ENCODE peak calls at places on chromosomes 13 and 19, in four cellular contexts. V is HS-5, O is trophoblast cell, M is left cardiac atrium. Y is an unnamed sample.

GRCh38 chr19:33295621-33296472 is 6.5 kb downstream of the CEBPA start:
- DNase-seq in V (no peak), O (no peak), M (no peak), Y (no peak)

GRCh38 chr19:45440873-45441654 is 17.3 kb upstream of the ERCC1 start:
- DNase-seq in V (no peak), O (peak), M (no peak), Y (peak)

GRCh38 chr19:47719047-47719885 is 6.0 kb downstream of the EHD2 start:
- DNase-seq in V (peak), O (no peak), M (peak), Y (peak)

GRCh38 chr13:29591310-29591709 is 4.2 kb downstream of the SLC7A1 start:
- DNase-seq in V (no peak), O (no peak), M (no peak), Y (peak)

GRCh38 chr13:108268713-108269112 is 805 bp upstream of the TNFSF13B start:
- DNase-seq in V (no peak), O (no peak), M (no peak), Y (no peak)

GRCh38 chr13:110216403-110217041 is 90.4 kb downstream of the COL4A1 start:
- DNase-seq in V (no peak), O (no peak), M (peak), Y (peak)

GRCh38 chr19:56162258-56162657 is 13.6 kb upstream of the GALP start:
- DNase-seq in V (no peak), O (no peak), M (no peak), Y (peak)

GRCh38 chr13:90868321-90868920 is 479.1 kb upstream of the MIR17HG start:
- DNase-seq in V (no peak), O (no peak), M (no peak), Y (no peak)

GRCh38 chr19:54462713-54463530 is 656 bp downstream of the LENG9 start:
- DNase-seq in V (no peak), O (peak), M (peak), Y (peak)

GRCh38 chr13:74145249-74145970 is 11.2 kb upstream of the KLF12 start:
- DNase-seq in V (no peak), O (no peak), M (no peak), Y (peak)

GRCh38 chr19:38691938-38692457 is 44.5 kb downstream of the ACTN4 start:
- DNase-seq in V (no peak), O (peak), M (peak), Y (peak)

Y was measured in amniotic epithelial cell.